ENCODE peak calls at places on chromosomes 5 and 9, in ten cellular contexts. T is fibroblast of mammary gland, V is tibial artery, H is A549, E is endodermal cell, J is heart left ventricle, N is dorsolateral prefrontal cortex, K is foreskin fibroblast, C is bronchial epithelial cell, S is upper lobe of left lung. F is an unnamed sample.

GRCh38 chr5:134995850-134996402 is 28.2 kb downstream of the CATSPER3 start:
- DNase-seq in T (no peak), V (no peak), H (no peak), E (no peak), J (no peak), N (no peak), K (no peak), C (no peak), S (no peak), F (no peak)

GRCh38 chr5:150449491-150450339 is at the start of gene RPS14:
- DNase-seq in T (peak), V (peak), H (peak), E (peak), J (peak), N (peak), K (peak), C (peak), S (peak), F (peak)

GRCh38 chr5:61332369-61332745 is 299 bp downstream of the ZSWIM6 start:
- DNase-seq in T (no peak), V (peak), H (no peak), E (no peak), J (peak), N (no peak), K (peak), C (no peak), S (peak), F (no peak)

GRCh38 chr5:173178369-173178910 is 34.1 kb downstream of the BNIP1 start:
- DNase-seq in T (no peak), V (no peak), H (no peak), E (no peak), J (no peak), N (no peak), K (no peak), C (no peak), S (no peak), F (no peak)

GRCh38 chr9:33161011-33161588 is 6.0 kb downstream of the B4GALT1 start:
- DNase-seq in T (peak), V (peak), H (peak), E (peak), J (peak), N (no peak), K (peak), C (peak), S (peak), F (no peak)

GRCh38 chr5:143244000-143244736 is 159.3 kb downstream of the NR3C1 start:
- DNase-seq in T (peak), V (peak), H (peak), E (no peak), J (peak), N (peak), K (peak), C (peak), S (no peak), F (peak)

GRCh38 chr9:107883496-107884120 is 394.0 kb upstream of the KLF4 start:
- DNase-seq in T (no peak), V (no peak), H (no peak), E (no peak), J (no peak), N (no peak), K (no peak), C (no peak), S (peak), F (no peak)

GRCh38 chr5:139659673-139660072 is 11.5 kb downstream of the CXXC5 start:
- DNase-seq in T (no peak), V (no peak), H (no peak), E (peak), J (no peak), N (no peak), K (peak), C (no peak), S (no peak), F (no peak)

GRCh38 chr5:174982381-174982780 is 258.0 kb downstream of the MSX2 start:
- DNase-seq in T (no peak), V (no peak), H (no peak), E (no peak), J (no peak), N (no peak), K (no peak), C (no peak), S (no peak), F (no peak)

GRCh38 chr9:108150736-108151135 is 661.2 kb upstream of the KLF4 start:
- DNase-seq in T (peak), V (peak), H (no peak), E (no peak), J (peak), N (no peak), K (peak), C (no peak), S (peak), F (no peak)

GRCh38 chr5:89351975-89352374 is 469.0 kb upstream of the MEF2C start:
- DNase-seq in T (peak), V (no peak), H (no peak), E (no peak), J (no peak), N (no peak), K (peak), C (peak), S (no peak), F (no peak)

GRCh38 chr9:101235105-101235866 is 149.5 kb downstream of the BAAT start:
- DNase-seq in T (peak), V (no peak), H (no peak), E (no peak), J (no peak), N (no peak), K (no peak), C (peak), S (no peak), F (no peak)

GRCh38 chr5:62569466-62569865 is 9.2 kb upstream of the LRRC70 start:
- DNase-seq in T (peak), V (no peak), H (no peak), E (no peak), J (no peak), N (no peak), K (no peak), C (no peak), S (no peak), F (no peak)

GRCh38 chr5:33441241-33441844 is 578 bp downstream of the TARS1 start:
- DNase-seq in T (no peak), V (peak), H (peak), E (peak), J (no peak), N (no peak), K (peak), C (peak), S (peak), F (peak)

GRCh38 chr5:16456103-16456832 is 9.3 kb downstream of the ZNF622 start:
- DNase-seq in T (peak), V (peak), H (peak), E (peak), J (no peak), N (no peak), K (peak), C (peak), S (peak), F (peak)

GRCh38 chr5:87340716-87341115 is 72.0 kb downstream of the CCNH start:
- DNase-seq in T (no peak), V (no peak), H (no peak), E (no peak), J (no peak), N (no peak), K (no peak), C (no peak), S (no peak), F (no peak)

GRCh38 chr9:13146838-13147237 is 132.7 kb downstream of the MPDZ start:
- DNase-seq in T (peak), V (no peak), H (no peak), E (no peak), J (no peak), N (no peak), K (peak), C (peak), S (no peak), F (no peak)

GRCh38 chr9:136564379-136564988 is 18.6 kb upstream of the NOTCH1 start:
- DNase-seq in T (peak), V (peak), H (no peak), E (peak), J (peak), N (no peak), K (peak), C (peak), S (peak), F (peak)

GRCh38 chr5:173472164-173472563 is 143.9 kb upstream of the STC2 start:
- DNase-seq in T (peak), V (peak), H (peak), E (peak), J (peak), N (peak), K (peak), C (peak), S (no peak), F (peak)

GRCh38 chr9:21933281-21933680 is 60.9 kb downstream of the CDKN2A start:
- DNase-seq in T (no peak), V (no peak), H (no peak), E (no peak), J (no peak), N (no peak), K (peak), C (peak), S (no peak), F (no peak)

GRCh38 chr5:147504001-147504400 is 5.9 kb downstream of the DPYSL3 start:
- DNase-seq in T (peak), V (peak), H (no peak), E (no peak), J (peak), N (no peak), K (peak), C (no peak), S (no peak), F (no peak)

GRCh38 chr9:9612270-9612669 is 1000.5 kb downstream of the PTPRD start:
- DNase-seq in T (no peak), V (no peak), H (no peak), E (no peak), J (no peak), N (no peak), K (no peak), C (no peak), S (no peak), F (no peak)

GRCh38 chr5:65395526-65396155 is 86.1 kb downstream of the ADAMTS6 start:
- DNase-seq in T (peak), V (no peak), H (no peak), E (no peak), J (no peak), N (no peak), K (peak), C (peak), S (no peak), F (no peak)

GRCh38 chr5:174231961-174232487 is 186.5 kb downstream of the NSG2 start:
- DNase-seq in T (peak), V (no peak), H (no peak), E (no peak), J (peak), N (no peak), K (no peak), C (no peak), S (no peak), F (no peak)

GRCh38 chr5:128539038-128539429 is 989 bp upstream of the FBN2 start:
- DNase-seq in T (peak), V (no peak), H (peak), E (no peak), J (no peak), N (no peak), K (peak), C (peak), S (no peak), F (no peak)

GRCh38 chr5:14946813-14947640 is 75.4 kb upstream of the ANKH start:
- DNase-seq in T (peak), V (no peak), H (peak), E (no peak), J (no peak), N (no peak), K (peak), C (peak), S (no peak), F (no peak)

GRCh38 chr5:1787472-1788047 is 12.1 kb downstream of the MRPL36 start:
- DNase-seq in T (no peak), V (no peak), H (no peak), E (no peak), J (no peak), N (peak), K (no peak), C (no peak), S (no peak), F (no peak)

GRCh38 chr5:138520971-138521370 is 22.1 kb downstream of the ETF1 start:
- DNase-seq in T (no peak), V (no peak), H (no peak), E (no peak), J (no peak), N (no peak), K (no peak), C (no peak), S (no peak), F (no peak)

GRCh38 chr5:14186132-14186830 is 43.1 kb downstream of the TRIO start:
- DNase-seq in T (peak), V (no peak), H (no peak), E (no peak), J (no peak), N (no peak), K (peak), C (peak), S (no peak), F (no peak)

GRCh38 chr9:124354364-124355031 is 60.7 kb downstream of the PSMB7 start:
- DNase-seq in T (no peak), V (no peak), H (no peak), E (peak), J (no peak), N (no peak), K (no peak), C (no peak), S (peak), F (no peak)

GRCh38 chr5:144201578-144201977 is 30.9 kb downstream of the KCTD16 start:
- DNase-seq in T (no peak), V (no peak), H (no peak), E (no peak), J (no peak), N (no peak), K (no peak), C (no peak), S (no peak), F (no peak)

GRCh38 chr5:10201223-10201868 is 48.3 kb downstream of the ATPSCKMT start:
- DNase-seq in T (peak), V (peak), H (no peak), E (peak), J (no peak), N (no peak), K (peak), C (no peak), S (no peak), F (no peak)

GRCh38 chr5:141236516-141237313 is 8.5 kb upstream of the PCDHB15 start:
- DNase-seq in T (no peak), V (no peak), H (no peak), E (no peak), J (no peak), N (no peak), K (no peak), C (no peak), S (no peak), F (no peak)

GRCh38 chr5:145495741-145496140 is 339.4 kb downstream of the PRELID2 start:
- DNase-seq in T (peak), V (no peak), H (peak), E (no peak), J (no peak), N (no peak), K (peak), C (peak), S (no peak), F (no peak)

GRCh38 chr9:71826289-71826688 is 58.0 kb upstream of the CEMIP2 start:
- DNase-seq in T (no peak), V (no peak), H (no peak), E (no peak), J (no peak), N (no peak), K (no peak), C (no peak), S (no peak), F (no peak)

DNA sequence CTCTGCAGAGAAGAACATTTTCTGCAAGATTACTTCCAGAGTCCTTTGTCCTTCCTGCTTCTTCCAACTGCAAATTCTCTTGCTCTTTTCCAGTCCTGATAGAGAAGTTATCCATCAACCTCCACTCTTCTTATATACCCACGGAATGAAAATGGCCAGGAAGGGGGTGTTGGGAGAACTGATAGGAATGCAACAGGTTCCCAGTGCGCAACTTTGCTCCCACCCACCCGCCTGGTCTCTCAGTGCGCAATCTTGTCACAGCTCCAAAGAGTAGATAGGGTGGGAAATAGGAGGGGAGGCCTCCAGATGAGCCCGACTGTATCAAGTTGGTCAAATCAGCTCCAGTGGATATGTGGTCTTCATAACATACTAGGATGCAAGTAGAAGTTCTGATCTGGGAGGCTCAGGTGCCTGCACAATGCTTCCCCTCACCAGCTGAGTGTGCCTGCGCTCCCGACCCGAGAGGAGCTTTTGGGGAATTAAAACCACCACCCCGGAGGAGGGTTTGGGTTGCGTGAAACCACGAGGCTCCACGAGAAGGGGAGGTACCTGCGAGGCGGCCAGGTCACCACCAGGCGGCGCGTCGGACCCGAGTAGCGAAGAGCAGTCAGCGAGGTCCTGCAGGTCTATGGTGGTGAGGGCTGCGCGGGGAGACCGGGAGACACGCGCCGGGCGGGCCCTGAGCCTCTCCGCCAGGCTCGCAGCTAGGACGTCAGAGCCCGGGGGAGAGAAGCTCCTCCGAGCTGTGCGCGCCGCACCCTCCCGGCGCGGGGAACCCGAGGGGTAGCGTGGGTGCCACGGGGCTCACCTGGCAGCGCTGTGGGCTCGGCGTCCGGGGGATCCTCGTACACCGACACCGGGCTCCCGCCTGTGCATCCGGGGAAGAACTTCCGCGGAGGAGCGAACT is 835 bp downstream of the MCIDAS start:
- DNase-seq in T (peak), V (no peak), H (peak), E (peak), J (no peak), N (no peak), K (peak), C (peak), S (no peak), F (no peak)
- H3K4me3 ChIP-seq in T (peak), V (peak), H (peak), E (peak), J (peak), N (peak), K (no peak), C (peak), S (peak), F (peak)

DNA sequence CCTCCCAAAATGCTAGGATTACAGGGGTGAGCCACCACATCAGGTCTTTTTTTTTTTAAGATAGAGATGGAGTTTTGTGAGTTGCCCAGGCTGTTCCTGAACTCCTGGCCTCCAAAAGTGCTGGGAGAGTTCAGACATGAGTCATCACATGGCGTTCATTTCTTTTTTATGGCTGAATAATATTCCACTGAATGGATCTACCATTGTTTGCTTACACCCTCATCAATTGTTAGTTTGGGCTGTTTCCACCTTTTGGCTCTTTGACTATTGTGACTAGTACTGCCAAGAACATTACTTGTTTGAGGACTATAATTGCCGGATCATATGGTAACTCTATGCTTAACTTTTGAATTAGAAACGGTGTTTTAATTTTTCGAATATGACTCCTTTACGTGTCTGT is 787 bp upstream of the N4BP3 start:
- DNase-seq in T (no peak), V (no peak), H (no peak), E (no peak), J (no peak), N (no peak), K (no peak), C (no peak), S (no peak), F (no peak)
- H3K4me3 ChIP-seq in T (no peak), V (no peak), H (peak), E (peak), J (no peak), N (no peak), K (no peak), C (no peak), S (no peak), F (no peak)

GRCh38 chr9:94865599-94866456 is 139.3 kb downstream of the AOPEP start:
- DNase-seq in T (no peak), V (peak), H (no peak), E (peak), J (peak), N (peak), K (peak), C (no peak), S (no peak), F (no peak)
- H3K4me3 ChIP-seq in T (no peak), V (no peak), H (no peak), E (no peak), J (no peak), N (peak), K (no peak), C (no peak), S (no peak), F (no peak)

GRCh38 chr5:129724222-129724621 is 23.7 kb upstream of the MINAR2 start:
- DNase-seq in T (no peak), V (no peak), H (no peak), E (no peak), J (no peak), N (no peak), K (no peak), C (no peak), S (no peak), F (no peak)
- H3K4me3 ChIP-seq in T (no peak), V (no peak), H (no peak), E (peak), J (no peak), N (no peak), K (no peak), C (no peak), S (no peak), F (no peak)

DNA sequence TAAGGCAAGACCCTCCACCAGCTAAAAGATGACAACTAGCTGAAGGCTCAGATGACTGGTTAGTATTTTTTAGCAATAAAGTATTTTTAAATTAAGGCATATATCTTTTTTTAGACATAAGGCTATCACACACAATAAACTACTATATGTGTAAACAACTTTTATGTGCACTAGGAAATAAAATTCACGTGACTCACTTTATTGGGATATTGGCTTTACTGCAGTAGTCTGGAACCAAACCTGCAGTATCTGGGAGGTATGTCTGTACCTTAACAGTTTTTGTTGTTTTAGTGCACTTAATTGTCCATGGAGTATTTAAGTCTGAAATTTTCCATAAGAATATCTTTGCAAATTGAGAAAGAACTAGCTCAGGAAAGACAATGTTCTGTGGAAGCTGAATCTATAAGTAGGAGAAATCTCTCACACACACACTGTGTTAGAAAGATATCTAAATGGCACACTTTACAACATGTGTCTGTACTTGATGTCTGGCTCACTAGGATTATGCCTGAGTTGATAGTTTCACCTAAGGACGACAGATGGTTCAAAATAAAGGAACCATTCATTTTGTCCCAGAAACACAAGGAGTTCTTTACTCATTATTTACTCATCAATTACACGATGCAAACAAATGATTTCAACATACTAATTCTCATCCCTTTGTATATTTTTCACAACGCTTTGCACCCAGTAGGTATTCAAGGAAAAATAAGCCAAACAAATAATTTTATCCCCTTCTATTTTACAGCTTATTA is 4.6 kb downstream of the RAPGEF6 start:
- DNase-seq in T (peak), V (no peak), H (no peak), E (no peak), J (no peak), N (no peak), K (peak), C (peak), S (no peak), F (no peak)
- H3K4me3 ChIP-seq in T (no peak), V (no peak), H (no peak), E (no peak), J (no peak), N (peak), K (peak), C (no peak), S (no peak), F (no peak)